ENCODE peak calls at places on chromosome 10, in nine cellular contexts. E is colonic mucosa, C is kidney, F is fibroblast of lung, Y is fibroblast of mammary gland, I is adrenal gland, P is cardiac muscle cell, K is psoas muscle, Q is lower lobe of right lung. H is an unnamed sample.

GRCh38 chr10:21628023-21628422 is 94.0 kb downstream of the MLLT10 start:
- DNase-seq in E (no peak), C (no peak), F (no peak), Y (no peak), I (no peak), P (no peak), K (no peak), Q (no peak), H (no peak)

GRCh38 chr10:95536894-95537542 is 24.2 kb downstream of the SORBS1 start:
- DNase-seq in E (no peak), C (no peak), F (peak; percentile 59), Y (no peak), I (no peak), P (no peak), K (no peak), Q (no peak), H (no peak)

GRCh38 chr10:30422981-30423654 is 10.9 kb upstream of the MAP3K8 start:
- DNase-seq in E (peak; percentile 60), C (peak; percentile 81), F (peak; percentile 77), Y (peak; percentile 31), I (peak; percentile 42), P (no peak), K (peak; percentile 75), Q (peak; percentile 82), H (peak; percentile 62)

GRCh38 chr10:12566161-12567115 is 217.1 kb downstream of the CAMK1D start:
- DNase-seq in E (no peak), C (no peak), F (peak; percentile 77), Y (peak; percentile 70), I (peak; percentile 46), P (no peak), K (peak; percentile 64), Q (no peak), H (no peak)

GRCh38 chr10:23695825-23696420 is 257.0 kb downstream of the OTUD1 start:
- DNase-seq in E (no peak), C (no peak), F (no peak), Y (no peak), I (no peak), P (no peak), K (no peak), Q (no peak), H (no peak)

GRCh38 chr10:6108631-6109443 is 20.0 kb downstream of the RBM17 start:
- DNase-seq in E (peak; percentile 35), C (no peak), F (peak; percentile 36), Y (peak; percentile 59), I (peak; percentile 24), P (peak; percentile 64), K (no peak), Q (no peak), H (no peak)

GRCh38 chr10:25933653-25934608 is at the start of gene MYO3A:
- DNase-seq in E (no peak), C (peak; percentile 72), F (no peak), Y (no peak), I (no peak), P (peak; percentile 44), K (no peak), Q (no peak), H (no peak)

GRCh38 chr10:87660484-87661133 is 931 bp downstream of the PAPSS2 start:
- DNase-seq in E (peak; percentile 69), C (no peak), F (peak; percentile 85), Y (peak; percentile 81), I (peak; percentile 83), P (no peak), K (no peak), Q (no peak), H (no peak)

GRCh38 chr10:85648279-85648754 is 718.3 kb downstream of the GRID1 start:
- DNase-seq in E (no peak), C (no peak), F (peak; percentile 27), Y (peak; percentile 49), I (no peak), P (no peak), K (peak; percentile 56), Q (no peak), H (no peak)

GRCh38 chr10:78865931-78866717 is 202.6 kb upstream of the ZMIZ1 start:
- DNase-seq in E (no peak), C (no peak), F (no peak), Y (no peak), I (no peak), P (no peak), K (no peak), Q (no peak), H (no peak)

GRCh38 chr10:73991846-73992245 is 6.1 kb upstream of the VCL start:
- DNase-seq in E (peak; percentile 38), C (no peak), F (no peak), Y (no peak), I (peak; percentile 11), P (no peak), K (peak; percentile 54), Q (peak; percentile 71), H (no peak)

GRCh38 chr10:102504179-102504975 is 605 bp downstream of the SUFU start:
- DNase-seq in E (peak; percentile 47), C (peak; percentile 87), F (peak; percentile 28), Y (peak; percentile 23), I (peak; percentile 26), P (peak; percentile 68), K (peak; percentile 63), Q (peak; percentile 55), H (no peak)

GRCh38 chr10:74194999-74195398 is 44.0 kb downstream of the ADK start:
- DNase-seq in E (no peak), C (no peak), F (peak; percentile 49), Y (peak; percentile 88), I (no peak), P (no peak), K (no peak), Q (no peak), H (no peak)

GRCh38 chr10:74855027-74855426 is 28.6 kb downstream of the KAT6B start:
- DNase-seq in E (peak; percentile 24), C (no peak), F (no peak), Y (no peak), I (peak; percentile 27), P (peak; percentile 52), K (no peak), Q (no peak), H (no peak)

GRCh38 chr10:132450825-132451505 is 54.0 kb downstream of the PWWP2B start:
- DNase-seq in E (no peak), C (peak; percentile 68), F (no peak), Y (no peak), I (no peak), P (no peak), K (peak; percentile 50), Q (peak; percentile 46), H (no peak)

GRCh38 chr10:132451506-132452215 is 54.7 kb downstream of the PWWP2B start:
- DNase-seq in E (peak; percentile 70), C (peak; percentile 73), F (no peak), Y (no peak), I (no peak), P (no peak), K (peak; percentile 51), Q (peak; percentile 55), H (no peak)

GRCh38 chr10:132453470-132453861 is 56.5 kb downstream of the PWWP2B start:
- DNase-seq in E (no peak), C (no peak), F (no peak), Y (no peak), I (no peak), P (no peak), K (no peak), Q (no peak), H (no peak)

GRCh38 chr10:132452651-132453469 is 55.9 kb downstream of the PWWP2B start:
- DNase-seq in E (peak; percentile 94), C (peak; percentile 97), F (peak; percentile 48), Y (peak; percentile 34), I (peak; percentile 89), P (peak; percentile 84), K (peak; percentile 91), Q (peak; percentile 93), H (no peak)

GRCh38 chr10:132452216-132452650 is 55.2 kb downstream of the PWWP2B start:
- DNase-seq in E (no peak), C (peak; percentile 79), F (no peak), Y (no peak), I (no peak), P (no peak), K (peak; percentile 55), Q (peak; percentile 59), H (no peak)
- TF ChIP-seq CTCF in E (peak; percentile 13), C (no peak), F (no peak), Y (no peak), I (peak; percentile 33), P (no peak), K (peak; percentile 43), Q (peak; percentile 37), H (no peak)

GRCh38 chr10:133439517-133440461 is 14.0 kb upstream of the SCART1 start:
- DNase-seq in E (peak; percentile 14), C (no peak), F (no peak), Y (no peak), I (no peak), P (no peak), K (no peak), Q (no peak), H (no peak)

GRCh38 chr10:133441780-133442179 is 12.0 kb upstream of the SCART1 start:
- DNase-seq in E (peak; percentile 11), C (peak; percentile 67), F (no peak), Y (no peak), I (no peak), P (no peak), K (no peak), Q (no peak), H (no peak)

GRCh38 chr10:133442191-133442966 is 11.4 kb upstream of the SCART1 start:
- DNase-seq in E (peak; percentile 15), C (no peak), F (no peak), Y (no peak), I (no peak), P (no peak), K (no peak), Q (no peak), H (no peak)

GRCh38 chr10:133440633-133441285 is 13.0 kb upstream of the SCART1 start:
- DNase-seq in E (no peak), C (no peak), F (no peak), Y (no peak), I (no peak), P (no peak), K (no peak), Q (no peak), H (no peak)

GRCh38 chr10:133438711-133439273 is 14.4 kb upstream of the SPRN start:
- DNase-seq in E (no peak), C (no peak), F (no peak), Y (peak; percentile 28), I (no peak), P (no peak), K (no peak), Q (no peak), H (no peak)
- TF ChIP-seq CTCF in E (peak; percentile 27), C (no peak), F (no peak), Y (peak; percentile 28), I (no peak), P (peak; percentile 29), K (no peak), Q (no peak), H (peak; percentile 12)

DNA sequence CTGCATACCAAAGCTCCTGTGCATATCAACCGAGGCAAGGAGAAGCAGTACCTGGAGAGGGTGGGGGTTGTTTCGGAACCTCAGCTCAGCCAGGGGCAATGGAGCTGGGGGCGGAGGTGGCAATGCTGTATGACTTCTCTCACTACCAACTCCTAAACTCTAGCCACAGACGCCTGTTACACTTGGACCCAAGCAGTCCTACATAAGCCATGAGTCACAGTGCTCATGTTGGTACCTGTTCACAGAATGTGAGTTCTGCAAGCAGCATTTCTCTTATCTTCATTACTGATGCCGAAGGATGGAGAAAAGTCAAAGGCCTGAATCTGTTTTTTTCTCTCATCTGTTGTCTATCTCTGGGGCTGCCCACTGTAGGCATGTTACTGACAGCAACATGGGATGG is 3.2 kb upstream of the RAB18 start:
- DNase-seq in E (no peak), C (no peak), F (no peak), Y (no peak), I (no peak), P (no peak), K (no peak), Q (no peak), H (no peak)
- TF ChIP-seq CTCF in E (no peak), C (no peak), F (no peak), Y (no peak), I (no peak), P (no peak), K (no peak), Q (no peak), H (no peak)

GRCh38 chr10:58177362-58177947 is 90.2 kb downstream of the IPMK start:
- DNase-seq in E (no peak), C (no peak), F (peak; percentile 36), Y (peak; percentile 52), I (no peak), P (peak; percentile 4), K (no peak), Q (no peak), H (no peak)
- TF ChIP-seq CTCF in E (peak; percentile 53), C (peak; percentile 52), F (no peak), Y (peak; percentile 63), I (peak; percentile 79), P (peak; percentile 59), K (peak; percentile 75), Q (peak; percentile 70), H (peak; percentile 54)